ENCODE peak calls at places on chromosome 15, in seven cellular contexts. J, Q, E, A, T, O and B are unnamed samples. For H3K79me1, the result is how much of the 10 kb centered on the place peaks cover.

GRCh38 chr15:90883526-90883931 is 775 bp upstream of the FES start:
- DNase-seq in J (no peak), Q (no peak), E (peak), A (no peak), T (no peak), O (no peak), B (peak)

GRCh38 chr15:25185791-25186190 is 231.0 kb downstream of the SNRPN start:
- DNase-seq in J (no peak), Q (no peak), E (no peak), A (no peak), T (no peak), O (no peak), B (no peak)

GRCh38 chr15:31069360-31070000 is 32.0 kb downstream of the TRPM1 start:
- DNase-seq in J (peak), Q (no peak), E (no peak), A (no peak), T (no peak), O (no peak), B (no peak)

GRCh38 chr15:42608110-42608531 is 32.7 kb downstream of the STARD9 start:
- DNase-seq in J (no peak), Q (no peak), E (no peak), A (no peak), T (no peak), O (peak), B (peak)

GRCh38 chr15:40323953-40324937 is 753 bp downstream of the INAFM2 start:
- DNase-seq in J (no peak), Q (no peak), E (no peak), A (no peak), T (no peak), O (peak), B (peak)

GRCh38 chr15:83119968-83120581 is 12.6 kb downstream of the TM6SF1 start:
- DNase-seq in J (no peak), Q (no peak), E (no peak), A (no peak), T (no peak), O (no peak), B (no peak)

GRCh38 chr15:25892126-25892525 is 29.0 kb upstream of the ATP10A start:
- DNase-seq in J (peak), Q (no peak), E (no peak), A (no peak), T (no peak), O (peak), B (no peak)

GRCh38 chr15:64619880-64620839 is 155.2 kb downstream of the RBPMS2 start:
- DNase-seq in J (peak), Q (no peak), E (no peak), A (no peak), T (no peak), O (no peak), B (no peak)

GRCh38 chr15:42027521-42027920 is 6.7 kb upstream of the PLA2G4E start:
- DNase-seq in J (no peak), Q (no peak), E (no peak), A (no peak), T (no peak), O (no peak), B (no peak)

GRCh38 chr15:46091860-46092450 is 457.1 kb downstream of the SQOR start:
- DNase-seq in J (peak), Q (peak), E (peak), A (peak), T (peak), O (peak), B (peak)

GRCh38 chr15:90869601-90870353 is 1.4 kb downstream of the FURIN start:
- DNase-seq in J (peak), Q (no peak), E (peak), A (peak), T (peak), O (peak), B (peak)

GRCh38 chr15:31163769-31164572 is 62.4 kb upstream of the TRPM1 start:
- DNase-seq in J (no peak), Q (no peak), E (peak), A (no peak), T (no peak), O (peak), B (no peak)

GRCh38 chr15:75925440-75925839 is 21.8 kb downstream of the FBXO22 start:
- DNase-seq in J (no peak), Q (no peak), E (no peak), A (no peak), T (no peak), O (no peak), B (no peak)

GRCh38 chr15:81223346-81223971 is 26.8 kb downstream of the IL16 start:
- DNase-seq in J (no peak), Q (no peak), E (no peak), A (no peak), T (no peak), O (no peak), B (no peak)

GRCh38 chr15:101275018-101275417 is 2.3 kb downstream of the SELENOS start:
- DNase-seq in J (no peak), Q (no peak), E (no peak), A (no peak), T (no peak), O (no peak), B (no peak)
- H2BK5ac ChIP-seq in J (no peak), Q (no peak), E (no peak), A (no peak), T (no peak), O (no peak), B (no peak)

GRCh38 chr15:78913012-78913411 is 31.8 kb downstream of the CTSH start:
- DNase-seq in J (no peak), Q (no peak), E (no peak), A (no peak), T (no peak), O (no peak), B (no peak)

GRCh38 chr15:78917888-78918287 is 27.0 kb downstream of the CTSH start:
- DNase-seq in J (no peak), Q (no peak), E (no peak), A (no peak), T (no peak), O (no peak), B (no peak)

GRCh38 chr15:78915341-78916087 is 29.3 kb downstream of the CTSH start:
- DNase-seq in J (no peak), Q (no peak), E (no peak), A (no peak), T (no peak), O (peak), B (no peak)

GRCh38 chr15:78910836-78911235 is 34.0 kb downstream of the CTSH start:
- DNase-seq in J (no peak), Q (no peak), E (no peak), A (no peak), T (no peak), O (no peak), B (no peak)

GRCh38 chr15:78914027-78914764 is 30.6 kb downstream of the CTSH start:
- DNase-seq in J (no peak), Q (no peak), E (peak), A (no peak), T (no peak), O (no peak), B (no peak)
- H3K79me1 ChIP-seq in J (half or more), Q (under half), E (under half), A (under half), T (under half), O (under half), B (under half)

GRCh38 chr15:49187537-49188245 is 17.6 kb downstream of the GALK2 start:
- DNase-seq in J (peak), Q (no peak), E (no peak), A (no peak), T (no peak), O (no peak), B (peak)
- H2BK5ac ChIP-seq in J (no peak), Q (no peak), E (no peak), A (no peak), T (no peak), O (no peak), B (no peak)

DNA sequence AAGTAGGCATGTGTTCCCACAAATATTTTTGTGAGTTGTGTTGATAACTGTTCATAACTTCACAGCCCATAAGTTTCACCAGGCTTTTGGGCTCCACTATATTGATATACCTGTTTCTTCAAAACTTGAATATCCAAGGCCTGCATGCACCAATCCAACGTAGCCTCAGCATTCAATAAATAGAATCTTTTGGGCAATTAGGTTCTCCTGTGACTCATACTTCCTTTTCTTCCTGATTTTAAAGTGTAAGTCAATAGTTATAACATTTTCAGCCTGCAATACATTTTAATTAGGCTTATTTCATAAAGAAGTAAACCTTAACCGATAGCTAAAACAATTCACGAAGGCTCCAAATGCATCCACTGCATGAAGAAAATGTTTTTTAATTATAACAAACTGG is 97.8 kb upstream of the SPRED1 start:
- DNase-seq in J (no peak), Q (no peak), E (no peak), A (no peak), T (no peak), O (no peak), B (no peak)
- H3K79me1 ChIP-seq in J (under half), Q (under half), E (under half), A (under half), T (under half), O (under half), B (under half)

DNA sequence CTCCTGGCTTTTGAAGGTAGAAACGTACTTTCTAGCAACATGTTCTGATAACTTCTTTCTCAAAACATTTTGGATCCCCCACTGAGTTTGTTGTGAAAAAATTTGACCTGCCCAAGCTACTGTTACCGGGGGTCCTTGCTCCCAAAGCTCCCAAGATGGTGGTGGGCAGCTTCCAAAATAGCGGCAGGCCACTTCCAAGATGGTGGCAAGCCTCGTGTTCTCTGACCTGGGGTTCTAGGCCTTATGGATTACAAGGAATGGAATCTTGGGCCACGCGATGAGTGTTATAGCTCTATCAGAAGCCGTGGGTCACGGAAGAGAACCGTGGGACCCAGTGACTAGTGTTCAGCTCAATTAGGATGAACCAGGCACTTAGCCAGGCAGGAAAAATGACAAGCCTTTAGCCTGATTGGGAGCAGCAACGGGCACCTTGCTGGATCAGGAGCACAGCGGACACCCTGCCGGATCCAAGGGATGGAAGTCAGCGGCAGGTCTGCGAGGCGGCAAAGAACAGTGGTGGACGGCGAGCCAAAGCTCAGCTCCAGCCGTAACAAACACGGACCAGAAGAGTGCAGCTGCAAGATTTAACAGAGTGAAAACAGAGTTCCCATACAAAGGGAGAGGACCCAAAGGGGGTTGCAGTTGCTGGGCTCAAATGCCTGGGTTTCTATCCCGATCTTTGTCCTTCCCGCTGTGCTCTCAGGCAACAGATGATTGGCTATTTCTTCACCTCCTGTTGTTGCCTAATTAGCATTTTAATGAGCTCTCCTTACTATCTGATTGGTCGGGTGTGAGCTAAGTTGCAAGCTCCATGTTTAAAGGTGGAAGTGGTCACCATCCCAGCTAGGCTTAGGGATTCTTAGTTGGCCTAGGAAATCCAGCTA is 133.3 kb downstream of the WDR72 start:
- DNase-seq in J (no peak), Q (no peak), E (peak), A (no peak), T (peak), O (no peak), B (no peak)
- H2BK5ac ChIP-seq in J (no peak), Q (no peak), E (no peak), A (peak), T (no peak), O (no peak), B (no peak)

DNA sequence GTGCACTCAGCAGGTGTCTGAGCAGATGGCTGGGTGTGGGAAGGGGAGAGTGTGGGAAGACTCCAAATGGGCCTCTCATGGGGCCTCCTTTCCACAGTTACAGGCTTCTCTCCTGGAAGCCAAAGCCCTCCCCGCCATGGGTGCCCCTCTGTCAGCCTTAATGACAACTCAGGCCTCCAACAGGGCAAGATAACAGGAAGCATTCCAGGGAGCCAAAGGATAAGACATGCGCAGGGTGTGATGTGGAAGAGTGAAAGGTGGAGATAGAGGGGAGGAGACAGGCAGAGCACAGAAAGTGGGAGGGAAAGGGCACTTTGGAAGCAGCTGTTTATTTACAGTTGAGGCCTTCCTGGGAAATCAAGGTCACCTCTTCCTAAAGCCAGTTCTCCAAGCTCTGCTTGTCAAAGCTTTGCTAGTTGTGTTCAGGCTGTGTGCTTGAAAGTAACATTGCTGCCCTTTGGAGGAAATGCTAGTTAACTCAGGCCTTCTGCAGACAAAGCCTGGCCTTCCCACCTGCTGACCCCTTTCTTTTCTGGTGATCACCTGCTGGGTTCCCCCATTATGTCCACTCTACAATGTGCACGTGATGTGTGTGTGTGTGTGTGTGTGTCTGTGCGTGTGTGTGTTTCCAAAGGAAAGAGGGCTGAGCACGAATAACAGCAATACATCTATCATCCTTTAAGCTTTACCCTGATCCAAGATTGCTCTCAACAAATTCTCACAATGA is 35.2 kb upstream of the SMAD3 start:
- DNase-seq in J (no peak), Q (peak), E (peak), A (peak), T (peak), O (no peak), B (peak)
- H3K79me1 ChIP-seq in J (under half), Q (under half), E (under half), A (under half), T (under half), O (under half), B (under half)

GRCh38 chr15:34434627-34435305 is 2.8 kb downstream of the GOLGA8A start:
- DNase-seq in J (no peak), Q (no peak), E (no peak), A (no peak), T (no peak), O (no peak), B (no peak)

GRCh38 chr15:34435658-34436057 is 1.9 kb downstream of the GOLGA8A start:
- DNase-seq in J (no peak), Q (no peak), E (no peak), A (no peak), T (no peak), O (no peak), B (no peak)

GRCh38 chr15:34437687-34438086 is at the start of gene GOLGA8A:
- DNase-seq in J (peak), Q (peak), E (peak), A (peak), T (peak), O (peak), B (peak)

GRCh38 chr15:34436956-34437442 is 609 bp downstream of the GOLGA8A start:
- DNase-seq in J (peak), Q (peak), E (peak), A (peak), T (peak), O (no peak), B (peak)

GRCh38 chr15:34436126-34436955 is 1.3 kb downstream of the GOLGA8A start:
- DNase-seq in J (no peak), Q (no peak), E (peak), A (no peak), T (peak), O (no peak), B (no peak)
- H2BK5ac ChIP-seq in J (no peak), Q (no peak), E (no peak), A (no peak), T (no peak), O (no peak), B (no peak)

GRCh38 chr15:101425787-101426365 is 63.6 kb downstream of the PCSK6 start:
- DNase-seq in J (no peak), Q (no peak), E (no peak), A (peak), T (peak), O (no peak), B (no peak)

GRCh38 chr15:101424984-101425383 is 64.5 kb downstream of the PCSK6 start:
- DNase-seq in J (no peak), Q (no peak), E (no peak), A (no peak), T (peak), O (no peak), B (no peak)

DNA sequence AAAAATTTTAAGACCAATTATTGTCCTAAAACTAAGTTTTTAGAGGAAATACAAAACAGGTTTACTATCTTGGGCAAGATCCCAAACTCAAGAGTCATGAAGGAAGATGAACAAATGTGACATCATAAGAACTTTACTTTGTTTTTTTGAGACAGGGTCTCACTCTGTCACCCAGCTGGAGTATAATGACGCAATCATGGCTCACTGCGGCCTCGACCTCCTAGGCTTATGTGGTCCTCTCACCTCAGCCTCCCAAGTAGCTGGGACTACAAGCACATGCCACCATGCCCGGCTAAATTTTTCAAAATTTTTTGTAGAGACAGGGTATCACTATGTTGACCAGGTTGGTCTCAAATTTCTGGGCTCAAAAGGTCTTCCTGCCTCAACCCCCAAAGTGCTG is 69.3 kb downstream of the PCSK6 start:
- DNase-seq in J (no peak), Q (no peak), E (no peak), A (no peak), T (no peak), O (no peak), B (no peak)
- H3K79me1 ChIP-seq in J (under half), Q (under half), E (under half), A (under half), T (under half), O (under half), B (under half)